ENCODE peak calls at places on chromosomes 12 and 14, in nine cellular contexts. One of them, this sample, is unnamed.

GRCh38 chr14:28375295-28375694 is 391.3 kb upstream of the FOXG1 start:
- DNase-seq in NCI-H1092 treated with DMSO at 0.1 percent for 48 hours: no peak
- DNase-seq in Right ventricle myocardium superior: no peak
- DNase-seq in GM13977: no peak
- DNase-seq in vagina: no peak
- DNase-seq in stimulated activated CD4-positive, alpha-beta T cell treated with anti-CD3 and anti-CD28 coated beads, Interleukin-4, amount 100 ng/mL, for 48 hours: no peak
- DNase-seq in HT1080: peak; percentile 28
- DNase-seq in stimulated activated naive CD4-positive, alpha-beta T cell: no peak
- DNase-seq in DMS79 treated with DMSO at 0.1 percent for 48 hours: no peak
- DNase-seq in this sample: no peak

GRCh38 chr14:63357841-63358240 is 39.1 kb upstream of the GPHB5 start:
- DNase-seq in NCI-H1092 treated with DMSO at 0.1 percent for 48 hours: no peak
- DNase-seq in Right ventricle myocardium superior: no peak
- DNase-seq in GM13977: no peak
- DNase-seq in vagina: no peak
- DNase-seq in stimulated activated CD4-positive, alpha-beta T cell treated with anti-CD3 and anti-CD28 coated beads, Interleukin-4, amount 100 ng/mL, for 48 hours: no peak
- DNase-seq in HT1080: no peak
- DNase-seq in stimulated activated naive CD4-positive, alpha-beta T cell: no peak
- DNase-seq in DMS79 treated with DMSO at 0.1 percent for 48 hours: no peak
- DNase-seq in this sample: no peak

GRCh38 chr12:57738661-57739237 is at the start of gene AGAP2:
- DNase-seq in NCI-H1092 treated with DMSO at 0.1 percent for 48 hours: peak; percentile 9
- DNase-seq in Right ventricle myocardium superior: peak; percentile 39
- DNase-seq in GM13977: no peak
- DNase-seq in vagina: no peak
- DNase-seq in stimulated activated CD4-positive, alpha-beta T cell treated with anti-CD3 and anti-CD28 coated beads, Interleukin-4, amount 100 ng/mL, for 48 hours: no peak
- DNase-seq in HT1080: peak; percentile 44
- DNase-seq in stimulated activated naive CD4-positive, alpha-beta T cell: no peak
- DNase-seq in DMS79 treated with DMSO at 0.1 percent for 48 hours: peak; percentile 43
- DNase-seq in this sample: no peak

GRCh38 chr12:90404071-90404470 is 550.9 kb downstream of the CCER1 start:
- DNase-seq in NCI-H1092 treated with DMSO at 0.1 percent for 48 hours: no peak
- DNase-seq in Right ventricle myocardium superior: no peak
- DNase-seq in GM13977: no peak
- DNase-seq in vagina: no peak
- DNase-seq in stimulated activated CD4-positive, alpha-beta T cell treated with anti-CD3 and anti-CD28 coated beads, Interleukin-4, amount 100 ng/mL, for 48 hours: no peak
- DNase-seq in HT1080: no peak
- DNase-seq in stimulated activated naive CD4-positive, alpha-beta T cell: no peak
- DNase-seq in DMS79 treated with DMSO at 0.1 percent for 48 hours: no peak
- DNase-seq in this sample: no peak

GRCh38 chr12:26319511-26319910 is 124.1 kb downstream of the SSPN start:
- DNase-seq in NCI-H1092 treated with DMSO at 0.1 percent for 48 hours: no peak
- DNase-seq in Right ventricle myocardium superior: peak; percentile 50
- DNase-seq in GM13977: no peak
- DNase-seq in vagina: no peak
- DNase-seq in stimulated activated CD4-positive, alpha-beta T cell treated with anti-CD3 and anti-CD28 coated beads, Interleukin-4, amount 100 ng/mL, for 48 hours: no peak
- DNase-seq in HT1080: peak; percentile 79
- DNase-seq in stimulated activated naive CD4-positive, alpha-beta T cell: no peak
- DNase-seq in DMS79 treated with DMSO at 0.1 percent for 48 hours: no peak
- DNase-seq in this sample: no peak

GRCh38 chr14:50233335-50234250 is 2.2 kb upstream of the SOS2 start:
- DNase-seq in NCI-H1092 treated with DMSO at 0.1 percent for 48 hours: no peak
- DNase-seq in Right ventricle myocardium superior: no peak
- DNase-seq in GM13977: no peak
- DNase-seq in vagina: no peak
- DNase-seq in stimulated activated CD4-positive, alpha-beta T cell treated with anti-CD3 and anti-CD28 coated beads, Interleukin-4, amount 100 ng/mL, for 48 hours: peak; percentile 16
- DNase-seq in HT1080: peak; percentile 2
- DNase-seq in stimulated activated naive CD4-positive, alpha-beta T cell: no peak
- DNase-seq in DMS79 treated with DMSO at 0.1 percent for 48 hours: peak; percentile 35
- DNase-seq in this sample: no peak

GRCh38 chr12:89263153-89263552 is 89.1 kb downstream of the DUSP6 start:
- DNase-seq in NCI-H1092 treated with DMSO at 0.1 percent for 48 hours: no peak
- DNase-seq in Right ventricle myocardium superior: no peak
- DNase-seq in GM13977: no peak
- DNase-seq in vagina: no peak
- DNase-seq in stimulated activated CD4-positive, alpha-beta T cell treated with anti-CD3 and anti-CD28 coated beads, Interleukin-4, amount 100 ng/mL, for 48 hours: no peak
- DNase-seq in HT1080: no peak
- DNase-seq in stimulated activated naive CD4-positive, alpha-beta T cell: no peak
- DNase-seq in DMS79 treated with DMSO at 0.1 percent for 48 hours: no peak
- DNase-seq in this sample: no peak

GRCh38 chr14:89589400-89590128 is 172.5 kb upstream of the FOXN3 start:
- DNase-seq in NCI-H1092 treated with DMSO at 0.1 percent for 48 hours: no peak
- DNase-seq in Right ventricle myocardium superior: peak; percentile 59
- DNase-seq in GM13977: no peak
- DNase-seq in vagina: no peak
- DNase-seq in stimulated activated CD4-positive, alpha-beta T cell treated with anti-CD3 and anti-CD28 coated beads, Interleukin-4, amount 100 ng/mL, for 48 hours: no peak
- DNase-seq in HT1080: no peak
- DNase-seq in stimulated activated naive CD4-positive, alpha-beta T cell: no peak
- DNase-seq in DMS79 treated with DMSO at 0.1 percent for 48 hours: no peak
- DNase-seq in this sample: no peak

GRCh38 chr14:22178330-22178981 is 410.6 kb downstream of the DAD1 start:
- DNase-seq in NCI-H1092 treated with DMSO at 0.1 percent for 48 hours: no peak
- DNase-seq in Right ventricle myocardium superior: no peak
- DNase-seq in GM13977: no peak
- DNase-seq in vagina: no peak
- DNase-seq in stimulated activated CD4-positive, alpha-beta T cell treated with anti-CD3 and anti-CD28 coated beads, Interleukin-4, amount 100 ng/mL, for 48 hours: no peak
- DNase-seq in HT1080: no peak
- DNase-seq in stimulated activated naive CD4-positive, alpha-beta T cell: peak; percentile 1
- DNase-seq in DMS79 treated with DMSO at 0.1 percent for 48 hours: no peak
- DNase-seq in this sample: no peak

This sample was measured in NCI-H1105 treated with DMSO at 0.1 percent for 48 hours.